ENCODE peak calls at places on chromosomes 3 and 15, in ten cellular contexts. M is NT2/D1, Y is fibroblast of mammary gland, F is A549, I is thoracic aorta, T is esophagus squamous epithelium, G is uterus, K is HL-60, S is NB4, O is psoas muscle. D is an unnamed sample.

GRCh38 chr3:25843332-25843731 is 53.4 kb downstream of the OXSM start:
- DNase-seq in M (no peak), Y (peak; percentile 22), F (peak; percentile 11), I (no peak), T (no peak), G (no peak), K (no peak), S (no peak), O (no peak), D (no peak)

GRCh38 chr3:4492240-4493007 is 724 bp upstream of the ITPR1 start:
- DNase-seq in M (peak; percentile 35), Y (peak; percentile 60), F (peak; percentile 46), I (no peak), T (no peak), G (peak; percentile 55), K (peak; percentile 70), S (peak; percentile 82), O (peak; percentile 49), D (peak; percentile 30)

GRCh38 chr15:30023798-30024295 is 58.9 kb upstream of the GOLGA8J start:
- DNase-seq in M (no peak), Y (peak; percentile 24), F (no peak), I (no peak), T (no peak), G (no peak), K (no peak), S (no peak), O (no peak), D (no peak)

GRCh38 chr3:55893045-55893664 is 406.0 kb upstream of the WNT5A start:
- DNase-seq in M (no peak), Y (no peak), F (no peak), I (no peak), T (no peak), G (no peak), K (no peak), S (no peak), O (no peak), D (no peak)

GRCh38 chr15:85120351-85121113 is 138.9 kb downstream of the PDE8A start:
- DNase-seq in M (no peak), Y (no peak), F (no peak), I (no peak), T (no peak), G (no peak), K (no peak), S (no peak), O (no peak), D (no peak)

GRCh38 chr3:110568246-110568645 is 503.4 kb upstream of the NECTIN3 start:
- DNase-seq in M (no peak), Y (peak; percentile 94), F (peak; percentile 23), I (no peak), T (no peak), G (no peak), K (no peak), S (no peak), O (no peak), D (no peak)

GRCh38 chr15:31387483-31388118 is 61.0 kb downstream of the KLF13 start:
- DNase-seq in M (no peak), Y (peak; percentile 35), F (no peak), I (no peak), T (no peak), G (no peak), K (no peak), S (no peak), O (peak; percentile 44), D (no peak)

GRCh38 chr15:92683511-92683834 is 27.9 kb upstream of the FAM174B start:
- DNase-seq in M (peak; percentile 85), Y (peak; percentile 14), F (peak; percentile 68), I (no peak), T (no peak), G (peak; percentile 40), K (no peak), S (peak; percentile 17), O (peak; percentile 36), D (no peak)

GRCh38 chr3:40237892-40238571 is 71.5 kb upstream of the EIF1B start:
- DNase-seq in M (peak; percentile 20), Y (peak; percentile 30), F (peak; percentile 5), I (no peak), T (no peak), G (no peak), K (no peak), S (no peak), O (no peak), D (no peak)

GRCh38 chr3:86766331-86766730 is 224.6 kb downstream of the VGLL3 start:
- DNase-seq in M (no peak), Y (no peak), F (no peak), I (no peak), T (no peak), G (no peak), K (no peak), S (no peak), O (no peak), D (no peak)

GRCh38 chr15:72599855-72600464 is 54.5 kb upstream of the GOLGA6B start:
- DNase-seq in M (peak; percentile 22), Y (peak; percentile 71), F (peak; percentile 69), I (no peak), T (no peak), G (no peak), K (peak; percentile 20), S (peak; percentile 59), O (no peak), D (peak; percentile 48)

GRCh38 chr3:172512363-172512762 is 10.9 kb downstream of the TNFSF10 start:
- DNase-seq in M (no peak), Y (no peak), F (no peak), I (peak; percentile 10), T (peak; percentile 3), G (no peak), K (peak; percentile 99), S (peak; percentile 95), O (peak; percentile 50), D (no peak)

GRCh38 chr15:44009056-44009455 is 182.3 kb downstream of the WDR76 start:
- DNase-seq in M (no peak), Y (peak; percentile 78), F (peak; percentile 22), I (no peak), T (no peak), G (no peak), K (no peak), S (peak; percentile 12), O (no peak), D (no peak)

GRCh38 chr3:64740232-64740631 is 52.4 kb upstream of the ADAMTS9 start:
- DNase-seq in M (no peak), Y (peak; percentile 69), F (no peak), I (no peak), T (no peak), G (peak; percentile 57), K (no peak), S (no peak), O (no peak), D (peak; percentile 16)

GRCh38 chr15:51341366-51342248 is at the start of gene GLDN:
- DNase-seq in M (peak; percentile 6), Y (peak; percentile 34), F (peak; percentile 12), I (peak; percentile 57), T (no peak), G (no peak), K (peak; percentile 11), S (no peak), O (peak; percentile 53), D (peak; percentile 20)
- H3K4me3 ChIP-seq in M (peak within 1 kb of the TSS; percentile 54), Y (peak within 1 kb of the TSS; percentile 36), F (peak within 1 kb of the TSS; percentile 44), I (peak within 1 kb of the TSS; percentile 77), T (peak within 1 kb of the TSS; percentile 6), G (no peak within 1 kb of the TSS), K (peak within 1 kb of the TSS; percentile 44), S (no peak within 1 kb of the TSS), O (peak within 1 kb of the TSS; percentile 60), D (peak within 1 kb of the TSS; percentile 60)

GRCh38 chr3:13222891-13223573 is 149.8 kb upstream of the IQSEC1 start:
- DNase-seq in M (no peak), Y (no peak), F (no peak), I (no peak), T (no peak), G (no peak), K (no peak), S (no peak), O (no peak), D (no peak)
- H3K4me3 ChIP-seq in M (no peak overlapping the region), Y (no peak overlapping the region), F (no peak overlapping the region), I (no peak overlapping the region), T (no peak overlapping the region), G (no peak overlapping the region), K (no peak overlapping the region), S (no peak overlapping the region), O (no peak overlapping the region), D (no peak overlapping the region)

GRCh38 chr3:103923907-103924306 is 1442.8 kb upstream of the ALCAM start:
- DNase-seq in M (no peak), Y (no peak), F (no peak), I (no peak), T (no peak), G (no peak), K (no peak), S (no peak), O (no peak), D (no peak)

GRCh38 chr3:103924544-103924943 is 1442.2 kb upstream of the ALCAM start:
- DNase-seq in M (no peak), Y (no peak), F (no peak), I (no peak), T (no peak), G (no peak), K (no peak), S (no peak), O (no peak), D (no peak)

GRCh38 chr3:103927896-103928295 is 1438.8 kb upstream of the ALCAM start:
- DNase-seq in M (no peak), Y (no peak), F (no peak), I (no peak), T (no peak), G (no peak), K (no peak), S (no peak), O (no peak), D (no peak)

DNA sequence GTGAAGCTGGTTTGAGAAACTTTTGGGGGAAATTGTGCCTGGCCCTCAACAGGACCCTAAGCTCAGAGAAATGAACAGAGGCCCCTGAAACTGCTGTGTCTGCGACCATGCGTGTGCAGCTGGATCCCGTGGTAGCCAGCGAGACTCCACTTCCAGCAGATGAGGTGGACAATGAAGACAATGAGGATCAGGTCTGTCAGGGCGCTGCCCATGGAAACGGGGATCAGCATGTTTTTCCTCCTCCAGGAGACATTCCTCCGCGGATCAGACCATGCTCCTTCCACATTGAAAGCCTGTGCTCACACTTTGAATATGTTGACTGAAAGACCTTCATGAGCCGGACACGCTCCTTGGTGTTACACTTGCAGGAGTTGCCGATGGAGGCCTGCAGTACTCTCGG is 1439.8 kb upstream of the ALCAM start:
- DNase-seq in M (no peak), Y (no peak), F (no peak), I (no peak), T (no peak), G (no peak), K (no peak), S (no peak), O (no peak), D (no peak)
- H3K4me3 ChIP-seq in M (no peak overlapping the region), Y (no peak overlapping the region), F (no peak overlapping the region), I (no peak overlapping the region), T (no peak overlapping the region), G (no peak overlapping the region), K (no peak overlapping the region), S (no peak overlapping the region), O (no peak overlapping the region), D (no peak overlapping the region)

DNA sequence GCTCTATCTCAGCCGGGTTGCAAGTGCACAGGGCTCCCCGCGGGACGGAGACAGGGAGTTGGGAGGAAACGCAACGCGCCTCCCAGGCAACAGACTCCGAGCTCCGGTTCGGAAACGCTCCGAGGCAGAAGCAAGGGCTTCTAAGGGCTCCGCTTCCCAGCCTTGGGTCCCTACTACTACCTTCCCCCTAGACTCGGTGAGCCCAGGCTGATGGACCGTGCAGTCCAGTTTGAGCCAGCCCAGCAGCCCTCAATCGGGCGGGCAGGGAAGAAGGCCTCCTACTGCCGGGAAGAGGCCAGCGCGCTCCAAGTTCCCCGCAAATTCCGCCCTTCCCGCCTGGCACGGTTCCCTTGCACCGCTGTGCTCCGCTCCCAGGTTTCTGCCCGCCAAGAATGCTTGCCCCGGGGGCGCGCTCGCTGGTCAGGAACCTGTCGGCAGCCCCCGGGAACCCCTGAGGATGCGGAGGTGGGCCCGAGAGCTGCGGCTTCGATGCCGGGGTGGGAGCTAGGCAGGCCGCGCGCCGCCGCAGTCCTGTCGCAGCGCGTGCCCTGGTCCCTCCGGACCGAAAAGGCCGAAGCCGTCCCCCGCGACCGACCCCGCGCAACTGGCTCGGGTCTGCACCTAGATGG is 728 bp downstream of the TRANK1 start:
- DNase-seq in M (no peak), Y (peak; percentile 48), F (peak; percentile 49), I (peak; percentile 26), T (no peak), G (peak; percentile 56), K (peak; percentile 45), S (peak; percentile 42), O (peak; percentile 67), D (no peak)
- H3K4me3 ChIP-seq in M (peak overlapping the region; percentile 66), Y (peak overlapping the region; percentile 63), F (peak overlapping the region; percentile 55), I (peak overlapping the region; percentile 78), T (peak overlapping the region; percentile 69), G (peak overlapping the region; percentile 60), K (peak overlapping the region; percentile 69), S (peak overlapping the region; percentile 28), O (peak overlapping the region; percentile 83), D (peak overlapping the region; percentile 81)

D was measured in tibial nerve.